ENCODE peak calls at places on chromosome X, in seven cellular contexts. G is stimulated activated CD8-positive, alpha-beta memory T cell treated with anti-CD3 and anti-CD28 coated beads, Interleukin-4, amount 100 ng/mL, for 4 hours; Z is EH; A is CD4-positive, CD25-positive, alpha-beta regulatory T cell; M is NCI-H146; K is hippocampal formation; O is Daoy. Q is an unnamed sample.
A peak's percentile ranks its signal among the peaks of the same experiment; 100 is the strongest.

GRCh38 chrX:45859407-45859806 is 658.7 kb upstream of the DIPK2B start:
- DNase-seq in G (no peak), Z (no peak), A (no peak), M (no peak), K (no peak), O (peak; percentile 27), Q (no peak)

GRCh38 chrX:139930923-139931645 is 1.8 kb downstream of the ATP11C start:
- DNase-seq in G (no peak), Z (peak; percentile 32), A (peak; percentile 1), M (no peak), K (no peak), O (peak; percentile 23), Q (no peak)

GRCh38 chrX:85922821-85923220 is 124.5 kb downstream of the CHM start:
- DNase-seq in G (no peak), Z (peak; percentile 41), A (no peak), M (no peak), K (no peak), O (peak; percentile 1), Q (no peak)

GRCh38 chrX:27878862-27879261 is 71.1 kb downstream of the MAGEB10 start:
- DNase-seq in G (no peak), Z (no peak), A (no peak), M (no peak), K (no peak), O (no peak), Q (no peak)

GRCh38 chrX:121179972-121180371 is 132.6 kb downstream of the GLUD2 start:
- DNase-seq in G (no peak), Z (no peak), A (no peak), M (no peak), K (no peak), O (peak; percentile 7), Q (no peak)

GRCh38 chrX:129511689-129512088 is 11.6 kb downstream of the SMARCA1 start:
- DNase-seq in G (no peak), Z (no peak), A (no peak), M (no peak), K (no peak), O (no peak), Q (no peak)

GRCh38 chrX:155313766-155314165 is 20.6 kb downstream of the CLIC2 start:
- DNase-seq in G (no peak), Z (peak; percentile 9), A (no peak), M (no peak), K (no peak), O (peak; percentile 1), Q (no peak)

GRCh38 chrX:4382273-4382672 is 668.8 kb upstream of the PRKX start:
- DNase-seq in G (no peak), Z (no peak), A (no peak), M (no peak), K (no peak), O (no peak), Q (no peak)

GRCh38 chrX:9522756-9523155 is 57.9 kb downstream of the TBL1X start:
- DNase-seq in G (no peak), Z (peak; percentile 15), A (no peak), M (no peak), K (no peak), O (no peak), Q (no peak)

GRCh38 chrX:23919706-23920320 is 12.0 kb downstream of the CXorf58 start:
- DNase-seq in G (no peak), Z (peak; percentile 13), A (no peak), M (no peak), K (no peak), O (no peak), Q (no peak)

GRCh38 chrX:103441878-103442535 is 65.7 kb downstream of the BEX3 start:
- DNase-seq in G (no peak), Z (no peak), A (no peak), M (no peak), K (no peak), O (no peak), Q (no peak)

GRCh38 chrX:42748067-42748850 is 29.7 kb downstream of the PPP1R2C start:
- DNase-seq in G (no peak), Z (peak; percentile 59), A (no peak), M (no peak), K (no peak), O (no peak), Q (no peak)

GRCh38 chrX:108437789-108438623 is at the start of gene COL4A6:
- DNase-seq in G (no peak), Z (peak; percentile 16), A (no peak), M (peak; percentile 73), K (no peak), O (peak; percentile 13), Q (no peak)

GRCh38 chrX:101219840-101220191 is 230 bp downstream of the DRP2 start:
- DNase-seq in G (no peak), Z (peak; percentile 58), A (no peak), M (peak; percentile 60), K (no peak), O (no peak), Q (no peak)

GRCh38 chrX:9379697-9380551 is 84.9 kb upstream of the TBL1X start:
- DNase-seq in G (no peak), Z (peak; percentile 58), A (no peak), M (peak; percentile 18), K (no peak), O (peak; percentile 55), Q (no peak)

Q was measured in breast epithelium.